ENCODE peak calls at places on chromosomes 3 and 15, in eight cellular contexts. E, U, J, M, R, H, V and S are unnamed samples.

GRCh38 chr15:94526071-94526689 is 294.8 kb downstream of the MCTP2 start:
- DNase-seq in H (peak; percentile 19), J (no peak), M (no peak), R (no peak), E (no peak), V (no peak), U (no peak), S (no peak)

GRCh38 chr3:45954306-45954705 is 11.0 kb downstream of the CXCR6 start:
- DNase-seq in V (no peak), J (no peak), M (no peak), U (no peak), R (no peak), H (no peak), E (no peak), S (no peak)

GRCh38 chr3:15287565-15288330 is 44.6 kb downstream of the SH3BP5 start:
- DNase-seq in J (peak; percentile 83), R (no peak), H (no peak), E (peak; percentile 95), V (no peak), M (no peak), U (peak; percentile 89), S (peak; percentile 56)

GRCh38 chr15:31320022-31320421 is 6.6 kb upstream of the KLF13 start:
- DNase-seq in U (no peak), R (no peak), M (no peak), J (no peak), H (no peak), V (no peak), E (no peak), S (no peak)

GRCh38 chr15:41647269-41647668 is 12.9 kb upstream of the MGA start:
- DNase-seq in J (no peak), E (no peak), M (no peak), H (no peak), R (no peak), V (no peak), U (no peak), S (no peak)

GRCh38 chr15:29685156-29686078 is 136.9 kb downstream of the TJP1 start:
- DNase-seq in M (peak; percentile 46), J (no peak), V (no peak), R (no peak), U (peak; percentile 34), H (no peak), E (peak; percentile 37), S (no peak)

GRCh38 chr3:36653095-36653494 is 111.3 kb downstream of the DCLK3 start:
- DNase-seq in U (peak; percentile 55), H (no peak), V (no peak), J (no peak), R (no peak), E (no peak), M (no peak), S (no peak)

GRCh38 chr3:39013921-39014509 is 37.7 kb downstream of the SCN11A start:
- DNase-seq in R (no peak), E (no peak), V (no peak), J (no peak), M (no peak), H (no peak), U (no peak), S (no peak)

GRCh38 chr3:159458010-159458409 is 530.6 kb upstream of the IL12A start:
- DNase-seq in R (no peak), M (no peak), H (no peak), U (peak; percentile 96), J (no peak), V (no peak), E (peak; percentile 83), S (no peak)

GRCh38 chr15:47542312-47543094 is 174.8 kb upstream of the SEMA6D start:
- DNase-seq in R (no peak), U (no peak), E (no peak), V (no peak), M (no peak), H (no peak), J (no peak), S (no peak)

GRCh38 chr15:77525907-77526581 is 105.4 kb downstream of the HMG20A start:
- DNase-seq in J (no peak), M (no peak), H (no peak), E (no peak), V (no peak), R (no peak), U (no peak), S (no peak)

GRCh38 chr3:12869025-12869695 is 27.8 kb upstream of the RPL32 start:
- DNase-seq in M (peak; percentile 46), H (no peak), R (peak; percentile 46), U (no peak), V (peak; percentile 76), J (peak; percentile 34), E (peak; percentile 10), S (peak; percentile 80)

GRCh38 chr3:184176377-184177330 is 2.0 kb downstream of the AP2M1 start:
- DNase-seq in E (peak; percentile 95), J (peak; percentile 71), U (peak; percentile 91), V (peak; percentile 40), R (peak; percentile 58), H (peak; percentile 75), M (peak; percentile 67), S (peak; percentile 93)

GRCh38 chr3:21544076-21544462 is 206.9 kb downstream of the ZNF385D start:
- DNase-seq in V (no peak), E (no peak), J (no peak), R (no peak), U (peak; percentile 76), M (no peak), H (no peak), S (no peak)

GRCh38 chr3:55169608-55170010 is 241.8 kb upstream of the LRTM1 start:
- DNase-seq in V (no peak), M (no peak), E (peak; percentile 92), R (no peak), U (peak; percentile 100), J (peak; percentile 35), H (no peak), S (no peak)

GRCh38 chr15:40339621-40339945 is 1.2 kb downstream of the CCDC9B start:
- DNase-seq in H (no peak), E (no peak), U (no peak), J (no peak), R (no peak), V (no peak), M (no peak), S (no peak)
- TF ChIP-seq CTCF in H (no peak), E (peak; percentile 24), U (peak; percentile 24), J (no peak), R (no peak), V (no peak), M (peak; percentile 13), S (no peak)

GRCh38 chr3:123657578-123657977 is 72.7 kb upstream of the HACD2 start:
- DNase-seq in V (no peak), H (no peak), U (peak; percentile 32), M (no peak), R (no peak), E (peak; percentile 35), J (peak; percentile 37), S (no peak)

GRCh38 chr3:123657111-123657510 is 72.3 kb upstream of the HACD2 start:
- DNase-seq in U (no peak), R (no peak), M (no peak), V (no peak), E (no peak), J (peak; percentile 39), H (no peak), S (no peak)

GRCh38 chr3:123656241-123656640 is 71.4 kb upstream of the HACD2 start:
- DNase-seq in V (no peak), E (no peak), M (no peak), U (no peak), R (no peak), J (no peak), H (no peak), S (no peak)

GRCh38 chr3:123655400-123655799 is 70.5 kb upstream of the HACD2 start:
- DNase-seq in R (no peak), M (no peak), E (no peak), U (peak; percentile 54), J (no peak), V (no peak), H (no peak), S (no peak)

GRCh38 chr3:123656691-123657090 is 71.8 kb upstream of the HACD2 start:
- DNase-seq in M (no peak), H (no peak), E (no peak), U (no peak), V (no peak), J (no peak), R (no peak), S (no peak)
- TF ChIP-seq CTCF in M (no peak), H (no peak), E (peak; percentile 2), U (no peak), V (peak; percentile 51), J (no peak), R (no peak), S (no peak)

DNA sequence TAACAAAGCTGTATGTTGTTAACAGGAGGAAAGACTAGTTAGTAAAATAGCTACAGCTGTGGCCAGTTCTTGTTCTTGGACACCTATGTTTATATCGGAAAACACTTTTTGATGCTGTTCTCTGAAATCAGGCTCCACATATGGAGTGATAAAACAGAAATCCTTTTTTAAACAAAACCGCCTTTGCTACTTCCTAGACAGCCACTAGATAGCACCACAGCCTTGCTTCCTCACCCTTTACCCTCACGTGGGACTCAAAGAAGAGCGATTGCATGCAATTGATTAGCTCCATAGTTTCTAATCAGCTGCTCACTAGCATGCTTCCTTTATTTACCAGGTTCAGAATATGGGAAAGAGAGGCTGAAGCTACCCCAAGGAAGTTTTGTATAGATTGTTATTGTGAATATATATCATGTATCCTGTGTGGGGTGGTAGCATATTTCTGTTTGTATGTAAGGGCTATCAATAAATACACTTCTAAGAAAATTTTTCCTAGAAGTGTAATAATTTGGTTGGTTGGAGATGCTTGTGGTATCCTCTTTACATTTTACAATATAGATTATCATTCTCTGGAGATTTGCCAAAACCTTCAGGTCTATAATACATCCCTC is 4.3 kb upstream of the MTFMT start:
- DNase-seq in J (no peak), R (no peak), U (peak; percentile 52), E (peak; percentile 68), V (no peak), H (peak; percentile 31), M (no peak), S (no peak)
- TF ChIP-seq CTCF in J (peak; percentile 56), R (peak; percentile 21), U (peak; percentile 77), E (peak; percentile 63), V (peak; percentile 56), H (peak; percentile 48), M (peak; percentile 17), S (peak; percentile 41)

DNA sequence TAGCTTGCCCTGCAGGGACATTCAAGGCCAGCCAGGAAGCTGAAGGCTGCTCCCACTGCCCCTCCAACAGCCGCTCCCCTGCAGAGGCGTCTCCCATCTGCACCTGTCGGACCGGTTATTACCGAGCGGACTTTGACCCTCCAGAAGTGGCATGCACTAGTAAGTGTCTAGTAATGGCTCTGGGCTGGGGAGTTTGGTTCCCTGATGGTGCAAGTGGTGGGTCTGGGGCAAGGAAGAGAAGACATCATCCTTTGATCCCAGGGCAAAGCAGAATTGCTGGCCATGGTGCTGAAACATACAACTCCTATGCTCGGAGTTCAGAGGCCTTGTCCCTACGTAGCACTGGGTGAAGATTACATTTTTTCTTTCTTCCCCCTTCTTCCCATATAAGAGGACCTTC is 311.4 kb downstream of the EPHB1 start:
- DNase-seq in R (no peak), U (peak; percentile 42), E (peak; percentile 2), J (no peak), H (no peak), V (peak; percentile 58), M (no peak), S (no peak)
- TF ChIP-seq CTCF in R (no peak), U (no peak), E (no peak), J (no peak), H (no peak), V (no peak), M (no peak), S (no peak)